ENCODE peak calls at places on chromosomes 13 and 19, in six cellular contexts. F, B, E, U, Q and A are unnamed samples.

GRCh38 chr19:13521066-13521465 is 14.8 kb upstream of the CACNA1A start:
- DNase-seq in F (no peak), B (no peak), E (no peak), U (no peak), Q (no peak), A (no peak)

GRCh38 chr13:95386370-95386769 is 85.1 kb upstream of the ABCC4 start:
- DNase-seq in F (no peak), B (no peak), E (no peak), U (no peak), Q (no peak), A (no peak)

GRCh38 chr19:4705413-4706131 is 18.1 kb downstream of the DPP9 start:
- DNase-seq in F (no peak), B (no peak), E (no peak), U (peak), Q (peak), A (no peak)

GRCh38 chr19:920051-920857 is 3.1 kb downstream of the KISS1R start:
- DNase-seq in F (no peak), B (peak), E (no peak), U (peak), Q (no peak), A (no peak)

GRCh38 chr19:57651654-57651996 is 17.1 kb upstream of the ZSCAN4 start:
- DNase-seq in F (no peak), B (no peak), E (no peak), U (no peak), Q (no peak), A (no peak)

GRCh38 chr19:12689581-12690216 is 1.9 kb downstream of the GNG14 start:
- DNase-seq in F (no peak), B (no peak), E (no peak), U (no peak), Q (no peak), A (no peak)

GRCh38 chr13:36431204-36432105 is 840 bp upstream of the CCNA1 start:
- DNase-seq in F (no peak), B (peak), E (no peak), U (peak), Q (peak), A (no peak)

GRCh38 chr13:20441879-20442278 is 83.8 kb downstream of the CRYL1 start:
- DNase-seq in F (peak), B (peak), E (peak), U (no peak), Q (no peak), A (no peak)

GRCh38 chr19:20078696-20079095 is 896 bp downstream of the ZNF90 start:
- DNase-seq in F (no peak), B (peak), E (no peak), U (no peak), Q (peak), A (no peak)

GRCh38 chr13:25409938-25410337 is 38.2 kb downstream of the ATP8A2 start:
- DNase-seq in F (no peak), B (no peak), E (no peak), U (no peak), Q (no peak), A (no peak)

DNA sequence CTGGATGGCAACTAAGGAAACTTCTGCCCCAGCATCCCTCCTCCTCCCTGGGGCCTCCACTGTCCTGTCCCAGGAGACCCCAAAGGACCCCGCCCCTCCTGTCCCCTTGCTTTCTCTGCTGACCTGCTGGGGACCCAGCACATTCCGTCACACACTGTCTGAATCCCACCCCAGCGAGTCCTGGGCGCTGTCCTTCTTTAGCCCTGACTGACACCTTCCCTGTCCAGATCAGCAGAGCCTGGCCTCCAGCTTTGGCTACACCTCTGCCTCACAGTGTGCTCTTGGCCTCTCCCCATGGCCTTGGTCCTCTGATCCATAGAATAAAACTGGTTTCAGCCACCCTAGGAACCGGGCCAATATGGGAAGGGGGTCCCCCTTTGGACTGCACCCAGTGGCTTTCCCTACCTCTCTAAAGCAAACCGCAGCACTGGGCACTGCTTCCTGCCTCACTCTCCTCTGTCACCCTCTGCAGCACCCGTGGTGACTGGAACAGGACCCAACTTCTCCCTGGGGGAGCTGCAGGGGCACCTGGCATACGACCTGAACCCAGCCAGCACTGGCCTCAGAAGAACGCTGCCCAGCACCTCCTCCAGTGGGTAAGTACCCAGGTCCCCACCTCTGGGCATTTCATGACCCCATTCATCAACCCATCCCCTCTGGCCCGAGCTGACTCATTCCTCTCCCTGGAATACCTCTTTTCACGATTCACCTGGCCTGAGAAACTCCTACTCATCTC is 46.4 kb downstream of the SMIM24 start:
- DNase-seq in F (no peak), B (no peak), E (no peak), U (no peak), Q (no peak), A (no peak)
- H3K4me3 ChIP-seq in F (no peak), B (no peak), E (peak), U (no peak), Q (no peak), A (peak)

GRCh38 chr13:112132619-112133018 is 65.7 kb downstream of the SOX1 start:
- DNase-seq in F (no peak), B (no peak), E (no peak), U (no peak), Q (no peak), A (no peak)
- H3K4me3 ChIP-seq in F (no peak), B (no peak), E (no peak), U (no peak), Q (no peak), A (no peak)

GRCh38 chr19:54369082-54369691 is 4.5 kb upstream of the LAIR1 start:
- DNase-seq in F (no peak), B (no peak), E (no peak), U (no peak), Q (no peak), A (no peak)

GRCh38 chr19:54366811-54367210 is 2.1 kb upstream of the LAIR1 start:
- DNase-seq in F (no peak), B (no peak), E (no peak), U (no peak), Q (no peak), A (no peak)

GRCh38 chr19:54364775-54365257 is at the start of gene LAIR1:
- DNase-seq in F (no peak), B (no peak), E (no peak), U (no peak), Q (peak), A (no peak)
- H3K4me3 ChIP-seq in F (no peak), B (no peak), E (no peak), U (no peak), Q (peak), A (no peak)

GRCh38 chr13:75829874-75830273 is 193.7 kb downstream of the LMO7 start:
- DNase-seq in F (no peak), B (no peak), E (no peak), U (no peak), Q (no peak), A (no peak)

GRCh38 chr13:75826391-75826790 is 190.3 kb downstream of the LMO7 start:
- DNase-seq in F (no peak), B (no peak), E (no peak), U (no peak), Q (no peak), A (no peak)

GRCh38 chr13:75830842-75831241 is 194.7 kb downstream of the LMO7 start:
- DNase-seq in F (peak), B (peak), E (no peak), U (no peak), Q (no peak), A (no peak)

GRCh38 chr13:75825599-75825998 is 189.5 kb downstream of the LMO7 start:
- DNase-seq in F (no peak), B (no peak), E (no peak), U (no peak), Q (no peak), A (no peak)

GRCh38 chr13:75825161-75825560 is 189.0 kb downstream of the LMO7 start:
- DNase-seq in F (no peak), B (no peak), E (no peak), U (no peak), Q (no peak), A (no peak)
- H3K4me3 ChIP-seq in F (no peak), B (no peak), E (no peak), U (no peak), Q (no peak), A (no peak)

GRCh38 chr13:49632156-49632555 is 3.8 kb downstream of the ARL11 start:
- DNase-seq in F (no peak), B (no peak), E (no peak), U (no peak), Q (no peak), A (no peak)

GRCh38 chr13:49630580-49630979 is 2.3 kb downstream of the ARL11 start:
- DNase-seq in F (no peak), B (no peak), E (no peak), U (no peak), Q (no peak), A (no peak)

GRCh38 chr13:49627831-49628652 is at the start of gene ARL11:
- DNase-seq in F (no peak), B (no peak), E (no peak), U (no peak), Q (peak), A (no peak)

GRCh38 chr13:49629947-49630346 is 1.6 kb downstream of the ARL11 start:
- DNase-seq in F (no peak), B (no peak), E (no peak), U (no peak), Q (no peak), A (no peak)

DNA sequence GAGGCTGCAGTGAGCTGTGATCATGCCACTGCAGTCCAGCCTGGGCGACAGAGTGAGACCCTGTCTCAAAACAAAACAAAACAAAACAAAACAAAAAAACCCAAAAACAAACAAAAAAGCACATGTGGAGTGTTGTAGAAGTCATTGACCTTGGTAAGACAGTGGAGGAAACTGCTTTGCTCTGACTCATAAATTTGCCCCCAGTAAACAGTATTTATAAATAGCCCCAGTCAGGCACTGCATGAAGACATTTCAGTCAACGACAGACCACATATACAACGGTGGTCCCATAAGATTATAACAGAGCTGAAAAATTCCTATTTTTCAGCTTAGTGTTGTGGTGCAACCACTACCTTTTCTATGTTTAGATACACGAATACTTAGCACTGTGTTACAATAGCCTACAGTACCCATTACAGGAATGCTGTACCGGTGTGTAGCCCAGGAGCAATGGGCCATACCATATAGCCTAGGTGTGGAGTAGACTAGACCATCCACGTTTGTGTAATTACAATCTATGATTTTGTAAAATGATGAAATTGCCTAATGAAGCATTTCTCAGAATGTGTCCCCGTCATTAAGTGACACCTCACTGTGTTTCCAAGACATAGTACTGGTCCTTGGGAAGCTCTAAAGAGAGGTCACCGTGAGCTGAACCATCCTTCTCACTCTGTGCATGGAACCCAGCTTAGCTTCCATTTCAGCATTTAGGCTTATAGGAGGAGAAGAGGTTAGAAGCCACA is 1.1 kb downstream of the ARL11 start:
- DNase-seq in F (no peak), B (no peak), E (no peak), U (no peak), Q (no peak), A (no peak)
- H3K4me3 ChIP-seq in F (no peak), B (no peak), E (no peak), U (no peak), Q (no peak), A (no peak)